ENCODE peak calls at places on chromosomes 5 and 9, in five cellular contexts. Z, P, U, L and J are unnamed samples.

GRCh38 chr9:14529629-14530028 is 163.6 kb downstream of the ZDHHC21 start:
- DNase-seq in Z (no peak), P (no peak), U (no peak), L (no peak), J (no peak)

GRCh38 chr5:15959560-15960164 is 219.9 kb downstream of the MARCHF11 start:
- DNase-seq in Z (no peak), P (no peak), U (no peak), L (no peak), J (peak; percentile 56)

GRCh38 chr9:130301483-130302286 is 36.1 kb downstream of the HMCN2 start:
- DNase-seq in Z (peak; percentile 93), P (no peak), U (peak; percentile 81), L (no peak), J (no peak)

GRCh38 chr9:125119643-125120286 is 23.6 kb downstream of the SCAI start:
- DNase-seq in Z (no peak), P (no peak), U (no peak), L (no peak), J (no peak)

GRCh38 chr9:126149661-126150060 is 177.0 kb upstream of the MVB12B start:
- DNase-seq in Z (no peak), P (no peak), U (no peak), L (no peak), J (no peak)

GRCh38 chr5:117761190-117761589 is 1186.6 kb upstream of the SEMA6A start:
- DNase-seq in Z (no peak), P (no peak), U (no peak), L (no peak), J (no peak)

GRCh38 chr5:136001531-136001930 is 27.3 kb upstream of the TGFBI start:
- DNase-seq in Z (no peak), P (no peak), U (no peak), L (no peak), J (peak; percentile 92)

GRCh38 chr5:82917584-82917983 is 159.6 kb downstream of the TMEM167A start:
- DNase-seq in Z (no peak), P (no peak), U (no peak), L (peak; percentile 25), J (no peak)

GRCh38 chr5:91024160-91024559 is 359.0 kb downstream of the ARRDC3 start:
- DNase-seq in Z (no peak), P (no peak), U (no peak), L (no peak), J (no peak)

GRCh38 chr5:4374866-4375265 is 765.3 kb upstream of the ADAMTS16 start:
- DNase-seq in Z (no peak), P (no peak), U (no peak), L (no peak), J (no peak)

GRCh38 chr5:150120062-150120441 is 33.7 kb upstream of the CSF1R start:
- DNase-seq in Z (peak; percentile 51), P (no peak), U (no peak), L (no peak), J (no peak)

GRCh38 chr5:177195307-177195952 is 61.9 kb downstream of the NSD1 start:
- DNase-seq in Z (no peak), P (no peak), U (no peak), L (no peak), J (no peak)

GRCh38 chr9:122580360-122580759 is 2.8 kb downstream of the OR1L8 start:
- DNase-seq in Z (no peak), P (no peak), U (no peak), L (no peak), J (peak; percentile 22)

GRCh38 chr9:95936579-95937075 is 61.1 kb downstream of the ERCC6L2 start:
- DNase-seq in Z (no peak), P (no peak), U (no peak), L (no peak), J (no peak)

GRCh38 chr9:34256987-34257585 is 72.0 kb downstream of the KIF24 start:
- DNase-seq in Z (no peak), P (no peak), U (peak; percentile 51), L (no peak), J (no peak)

GRCh38 chr9:34254141-34254913 is 74.7 kb downstream of the KIF24 start:
- DNase-seq in Z (peak; percentile 68), P (no peak), U (peak; percentile 47), L (no peak), J (peak; percentile 32)

GRCh38 chr9:34254966-34255825 is 73.9 kb downstream of the KIF24 start:
- DNase-seq in Z (peak; percentile 88), P (no peak), U (peak; percentile 44), L (no peak), J (no peak)

GRCh38 chr9:34253460-34253837 is 74.6 kb downstream of the UBAP1 start:
- DNase-seq in Z (peak; percentile 77), P (no peak), U (no peak), L (no peak), J (no peak)

GRCh38 chr9:34256104-34256503 is 73.0 kb downstream of the KIF24 start:
- DNase-seq in Z (no peak), P (no peak), U (peak; percentile 35), L (no peak), J (no peak)
- TF ChIP-seq CTCF in Z (no peak), P (no peak), U (peak; percentile 25), L (no peak), J (peak; percentile 39)

GRCh38 chr9:137161558-137162483 is 8.0 kb downstream of the LRRC26 start:
- DNase-seq in Z (no peak), P (no peak), U (no peak), L (no peak), J (no peak)
- TF ChIP-seq CTCF in Z (no peak), P (no peak), U (no peak), L (no peak), J (no peak)

DNA sequence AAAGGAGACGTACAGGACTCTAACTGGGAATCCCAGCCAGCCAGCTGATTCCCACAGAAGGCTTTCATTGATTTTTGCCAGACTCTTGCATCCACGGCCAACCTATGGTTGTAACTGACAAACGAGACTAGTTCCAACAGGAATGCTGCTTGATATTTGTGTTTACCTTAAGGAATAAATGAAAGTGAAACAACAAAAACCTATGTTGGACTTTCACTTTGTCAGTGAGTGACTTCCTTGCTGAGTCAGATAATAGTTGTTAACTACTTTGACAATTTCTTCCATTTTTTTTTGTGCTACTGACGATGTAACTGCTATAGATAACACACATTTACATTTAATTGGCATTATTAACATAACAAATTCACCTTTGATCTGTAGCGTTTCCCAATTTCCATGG is 63.4 kb upstream of the LRRTM2 start:
- DNase-seq in Z (no peak), P (no peak), U (no peak), L (no peak), J (no peak)
- TF ChIP-seq CTCF in Z (no peak), P (no peak), U (no peak), L (no peak), J (no peak)

DNA sequence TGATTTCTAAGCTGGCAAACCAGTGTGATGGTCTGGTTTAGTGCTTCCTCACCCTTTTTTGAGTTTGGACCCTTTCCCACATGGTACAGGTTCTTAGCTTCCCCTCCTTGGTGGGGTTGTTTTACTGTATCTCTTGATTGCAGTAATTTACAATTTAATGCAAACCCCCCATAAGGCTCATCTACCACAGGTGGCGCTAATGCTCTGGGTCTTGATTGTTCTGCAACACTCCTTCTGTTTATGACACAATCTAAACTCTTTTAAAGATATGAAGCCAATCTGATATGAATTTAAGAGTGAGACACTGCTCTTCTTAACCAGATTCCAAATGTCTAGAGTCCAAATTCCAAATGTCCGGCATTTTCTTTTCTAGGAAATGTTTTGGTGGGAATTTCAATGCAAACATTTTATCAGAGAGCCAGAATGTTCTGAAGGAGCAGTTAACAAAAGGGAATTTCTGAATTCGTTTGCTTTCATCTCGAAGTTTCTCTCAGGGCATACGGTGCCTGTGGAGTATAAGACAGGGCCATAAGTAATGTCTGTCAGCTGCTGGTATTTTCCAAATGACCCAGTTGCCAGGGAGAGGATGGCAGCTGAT is 246.7 kb downstream of the ARHGAP26 start:
- DNase-seq in Z (no peak), P (no peak), U (no peak), L (peak; percentile 34), J (no peak)
- TF ChIP-seq CTCF in Z (peak; percentile 42), P (peak; percentile 55), U (peak; percentile 43), L (peak; percentile 49), J (peak; percentile 50)